ENCODE peak calls at places on chromosomes 5 and 9, in four cellular contexts. One of them, this sample, is unnamed.

GRCh38 chr5:66843065-66843464 is 246.9 kb downstream of the MAST4 start:
- DNase-seq in body of pancreas: no peak
- DNase-seq in CD8-positive, alpha-beta T cell: no peak
- DNase-seq in tibial artery: no peak
- DNase-seq in this sample: no peak

GRCh38 chr9:131271506-131271931 is 4.8 kb downstream of the FAM78A start:
- DNase-seq in tibial artery: no peak
- DNase-seq in CD8-positive, alpha-beta T cell: no peak
- DNase-seq in body of pancreas: no peak
- DNase-seq in this sample: no peak

GRCh38 chr9:124022201-124023121 is 10.9 kb downstream of the LHX2 start:
- DNase-seq in body of pancreas: no peak
- DNase-seq in tibial artery: no peak
- DNase-seq in CD8-positive, alpha-beta T cell: no peak
- DNase-seq in this sample: peak; percentile 49

GRCh38 chr5:115068239-115069086 is 101.2 kb downstream of the TRIM36 start:
- DNase-seq in body of pancreas: no peak
- DNase-seq in CD8-positive, alpha-beta T cell: no peak
- DNase-seq in tibial artery: no peak
- DNase-seq in this sample: peak; percentile 23

GRCh38 chr9:130117816-130118632 is 54.2 kb upstream of the NCS1 start:
- DNase-seq in tibial artery: peak; percentile 56
- DNase-seq in CD8-positive, alpha-beta T cell: no peak
- DNase-seq in body of pancreas: no peak
- DNase-seq in this sample: no peak

GRCh38 chr9:8179381-8180053 is 379.9 kb upstream of the DMAC1 start:
- DNase-seq in tibial artery: no peak
- DNase-seq in CD8-positive, alpha-beta T cell: no peak
- DNase-seq in body of pancreas: no peak
- DNase-seq in this sample: no peak

GRCh38 chr5:36680066-36680465 is 73.7 kb downstream of the SLC1A3 start:
- DNase-seq in CD8-positive, alpha-beta T cell: no peak
- DNase-seq in tibial artery: peak; percentile 81
- DNase-seq in body of pancreas: no peak
- DNase-seq in this sample: peak; percentile 52

GRCh38 chr5:132070460-132071337 is 2.9 kb upstream of the CSF2 start:
- DNase-seq in body of pancreas: no peak
- DNase-seq in tibial artery: no peak
- DNase-seq in CD8-positive, alpha-beta T cell: no peak
- DNase-seq in this sample: no peak

GRCh38 chr5:107915413-107915812 is 244.7 kb upstream of the EFNA5 start:
- DNase-seq in CD8-positive, alpha-beta T cell: no peak
- DNase-seq in body of pancreas: no peak
- DNase-seq in tibial artery: no peak
- DNase-seq in this sample: no peak

GRCh38 chr5:175734501-175734900 is 76.6 kb downstream of the HRH2 start:
- DNase-seq in CD8-positive, alpha-beta T cell: no peak
- DNase-seq in tibial artery: no peak
- DNase-seq in body of pancreas: no peak
- DNase-seq in this sample: no peak

GRCh38 chr5:57408285-57408684 is 74.3 kb downstream of the ACTBL2 start:
- DNase-seq in body of pancreas: no peak
- DNase-seq in CD8-positive, alpha-beta T cell: no peak
- DNase-seq in tibial artery: no peak
- DNase-seq in this sample: no peak

GRCh38 chr9:649128-650074 is 192.1 kb upstream of the DMRT1 start:
- DNase-seq in CD8-positive, alpha-beta T cell: no peak
- DNase-seq in tibial artery: no peak
- DNase-seq in body of pancreas: no peak
- DNase-seq in this sample: no peak

GRCh38 chr9:124126571-124127289 is 115.2 kb downstream of the LHX2 start:
- DNase-seq in body of pancreas: peak; percentile 78
- DNase-seq in CD8-positive, alpha-beta T cell: peak; percentile 71
- DNase-seq in tibial artery: peak; percentile 69
- DNase-seq in this sample: peak; percentile 88

GRCh38 chr5:23007226-23007625 is 154.1 kb upstream of the CDH12 start:
- DNase-seq in body of pancreas: no peak
- DNase-seq in CD8-positive, alpha-beta T cell: no peak
- DNase-seq in tibial artery: no peak
- DNase-seq in this sample: no peak

GRCh38 chr9:93852728-93853127 is 102.4 kb downstream of the BARX1 start:
- DNase-seq in tibial artery: no peak
- DNase-seq in CD8-positive, alpha-beta T cell: no peak
- DNase-seq in body of pancreas: no peak
- DNase-seq in this sample: no peak
- H3K4me1 ChIP-seq in tibial artery: no peaks in the 10 kb centered on the region
- H3K4me1 ChIP-seq in CD8-positive, alpha-beta T cell: no peaks in the 10 kb centered on the region
- H3K4me1 ChIP-seq in body of pancreas: no peaks in the 10 kb centered on the region
- H3K4me1 ChIP-seq in this sample: no peaks in the 10 kb centered on the region

GRCh38 chr5:10565785-10566506 is 2.1 kb downstream of the ANKRD33B start:
- DNase-seq in tibial artery: no peak
- DNase-seq in body of pancreas: no peak
- DNase-seq in CD8-positive, alpha-beta T cell: no peak
- DNase-seq in this sample: no peak

GRCh38 chr5:10566556-10567068 is 2.7 kb downstream of the ANKRD33B start:
- DNase-seq in body of pancreas: no peak
- DNase-seq in tibial artery: no peak
- DNase-seq in CD8-positive, alpha-beta T cell: no peak
- DNase-seq in this sample: no peak

GRCh38 chr5:10567181-10567591 is 3.3 kb downstream of the ANKRD33B start:
- DNase-seq in body of pancreas: no peak
- DNase-seq in tibial artery: no peak
- DNase-seq in CD8-positive, alpha-beta T cell: no peak
- DNase-seq in this sample: no peak

GRCh38 chr5:10564838-10565784 is 1.2 kb downstream of the ANKRD33B start:
- DNase-seq in tibial artery: no peak
- DNase-seq in body of pancreas: no peak
- DNase-seq in CD8-positive, alpha-beta T cell: no peak
- DNase-seq in this sample: no peak

GRCh38 chr5:10567781-10568321 is 4.0 kb downstream of the ANKRD33B start:
- DNase-seq in tibial artery: no peak
- DNase-seq in CD8-positive, alpha-beta T cell: no peak
- DNase-seq in body of pancreas: no peak
- DNase-seq in this sample: no peak
- H3K4me1 ChIP-seq in tibial artery: peaks cover 37% of the 10 kb centered on the region
- H3K4me1 ChIP-seq in CD8-positive, alpha-beta T cell: peaks cover 11% of the 10 kb centered on the region
- H3K4me1 ChIP-seq in body of pancreas: peaks cover 26% of the 10 kb centered on the region
- H3K4me1 ChIP-seq in this sample: peaks cover 10% of the 10 kb centered on the region

DNA sequence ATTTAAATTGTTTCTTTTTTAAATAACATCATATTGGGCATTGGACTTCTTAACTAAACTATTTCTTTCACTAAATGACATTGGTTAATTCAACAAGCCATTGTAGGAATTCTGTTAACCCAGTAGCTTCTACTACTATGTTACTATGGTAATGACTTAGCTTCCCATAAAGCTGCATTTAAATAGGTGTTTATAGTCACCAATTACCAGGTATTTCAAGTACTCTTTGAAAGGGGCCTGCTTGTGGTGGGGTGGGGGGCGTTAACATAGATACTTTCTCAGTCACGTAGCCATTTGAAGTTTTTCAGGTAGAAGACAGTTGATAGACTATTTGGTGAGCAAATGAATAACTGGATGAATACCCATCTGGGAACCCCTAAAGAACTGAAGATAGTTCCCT is 34.0 kb downstream of the PIK3R1 start:
- DNase-seq in tibial artery: no peak
- DNase-seq in CD8-positive, alpha-beta T cell: no peak
- DNase-seq in body of pancreas: no peak
- DNase-seq in this sample: no peak
- H3K4me1 ChIP-seq in tibial artery: peaks cover 55% of the 10 kb centered on the region
- H3K4me1 ChIP-seq in CD8-positive, alpha-beta T cell: peaks cover 58% of the 10 kb centered on the region
- H3K4me1 ChIP-seq in body of pancreas: peaks cover 21% of the 10 kb centered on the region
- H3K4me1 ChIP-seq in this sample: peaks cover 34% of the 10 kb centered on the region

DNA sequence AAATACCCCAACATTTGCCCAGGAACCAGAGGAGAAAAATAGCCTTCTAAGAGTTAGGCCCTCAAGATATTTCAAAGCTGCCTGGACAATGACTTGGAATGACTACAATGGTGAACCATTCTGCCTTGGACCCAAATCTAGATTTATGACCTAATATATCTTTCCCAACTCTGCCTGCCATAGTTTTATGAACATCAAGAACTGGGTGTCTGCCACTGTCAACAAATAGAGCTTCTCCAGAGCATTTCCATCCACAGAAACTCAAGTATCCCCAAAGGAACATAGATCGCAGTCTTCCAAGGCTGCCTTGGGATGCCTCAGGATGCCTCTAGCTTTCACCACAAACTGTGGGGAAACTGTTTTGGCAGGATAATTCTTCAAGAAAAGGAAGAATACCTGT is 48.2 kb upstream of the NFIB start:
- DNase-seq in CD8-positive, alpha-beta T cell: no peak
- DNase-seq in tibial artery: no peak
- DNase-seq in body of pancreas: no peak
- DNase-seq in this sample: no peak
- H3K4me1 ChIP-seq in CD8-positive, alpha-beta T cell: no peaks in the 10 kb centered on the region
- H3K4me1 ChIP-seq in tibial artery: peaks cover 17% of the 10 kb centered on the region
- H3K4me1 ChIP-seq in body of pancreas: no peaks in the 10 kb centered on the region
- H3K4me1 ChIP-seq in this sample: no peaks in the 10 kb centered on the region

DNA sequence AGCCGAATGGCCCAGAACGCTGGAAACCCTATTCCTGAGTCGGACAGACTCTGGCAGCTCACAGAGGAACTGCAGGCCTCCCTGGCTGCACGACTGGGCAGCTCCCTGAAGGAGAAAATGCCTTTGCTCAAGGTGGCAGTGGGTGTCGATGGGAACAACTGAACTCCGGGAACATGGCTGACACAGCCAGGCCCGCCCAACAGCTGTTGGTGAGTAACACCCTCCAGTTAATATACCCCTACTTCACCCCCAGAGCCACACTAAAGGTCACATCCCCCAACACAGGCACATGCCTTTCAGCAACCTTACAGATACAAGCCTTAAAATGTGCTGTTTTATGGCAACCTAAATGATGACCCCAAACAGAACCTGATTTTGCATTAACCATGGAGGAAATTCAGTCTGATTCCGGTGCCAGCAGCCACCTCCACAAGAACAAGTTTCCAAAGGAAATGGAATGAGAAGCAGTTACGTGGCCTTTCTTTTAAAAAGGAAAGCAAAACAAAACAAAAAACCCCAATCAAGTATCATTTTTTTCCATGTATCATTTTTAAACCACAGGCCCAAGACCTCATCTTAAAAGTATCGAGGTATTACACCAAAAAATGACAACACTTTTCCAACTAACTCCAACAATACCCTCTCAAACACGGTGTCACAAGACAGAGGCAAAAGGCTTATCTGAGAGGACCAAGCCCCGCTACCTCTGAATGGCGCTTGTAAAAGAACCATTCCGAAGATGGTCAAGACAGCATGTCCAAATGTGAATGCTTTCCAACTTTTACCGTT is 3.1 kb downstream of the KLF9 start:
- DNase-seq in body of pancreas: peak; percentile 68
- DNase-seq in tibial artery: peak; percentile 79
- DNase-seq in CD8-positive, alpha-beta T cell: peak; percentile 21
- DNase-seq in this sample: peak; percentile 77
- H3K4me1 ChIP-seq in body of pancreas: peaks cover 57% of the 10 kb centered on the region
- H3K4me1 ChIP-seq in tibial artery: peaks cover 51% of the 10 kb centered on the region
- H3K4me1 ChIP-seq in CD8-positive, alpha-beta T cell: peaks cover 51% of the 10 kb centered on the region
- H3K4me1 ChIP-seq in this sample: peaks cover 38% of the 10 kb centered on the region